ENCODE peak calls at places on chromosome 15, in five cellular contexts. D is choroid plexus epithelial cell, U is A549, F is BJ, S is mucosa of descending colon. O is an unnamed sample.

GRCh38 chr15:58795825-58796224 is 24.7 kb downstream of the MINDY2 start:
- DNase-seq in D (no peak), U (no peak), F (no peak), S (no peak), O (no peak)

GRCh38 chr15:56365075-56365711 is at the start of gene TEX9:
- DNase-seq in D (peak), U (peak), F (peak), S (peak), O (peak)

GRCh38 chr15:73022156-73022555 is 30.1 kb upstream of the NEO1 start:
- DNase-seq in D (peak), U (no peak), F (no peak), S (no peak), O (no peak)

GRCh38 chr15:91853968-91854943 is 748 bp downstream of the SLCO3A1 start:
- DNase-seq in D (no peak), U (peak), F (no peak), S (peak), O (no peak)

GRCh38 chr15:76330281-76330680 is 6.3 kb upstream of the ISL2 start:
- DNase-seq in D (peak), U (peak), F (no peak), S (no peak), O (no peak)

GRCh38 chr15:71230303-71230702 is 115.0 kb downstream of the THSD4 start:
- DNase-seq in D (no peak), U (no peak), F (no peak), S (no peak), O (no peak)

GRCh38 chr15:99283739-99284138 is 32.5 kb downstream of the LRRC28 start:
- DNase-seq in D (no peak), U (no peak), F (no peak), S (no peak), O (no peak)

GRCh38 chr15:53251523-53251922 is 461.4 kb upstream of the ONECUT1 start:
- DNase-seq in D (no peak), U (no peak), F (no peak), S (no peak), O (no peak)

GRCh38 chr15:70490838-70491155 is 272.6 kb downstream of the UACA start:
- DNase-seq in D (no peak), U (no peak), F (no peak), S (no peak), O (no peak)

GRCh38 chr15:67943961-67944674 is 104.3 kb upstream of the RNU6-1 start:
- DNase-seq in D (no peak), U (no peak), F (no peak), S (peak), O (no peak)

GRCh38 chr15:40052604-40053003 is 13.6 kb upstream of the SRP14 start:
- DNase-seq in D (no peak), U (no peak), F (no peak), S (peak), O (no peak)

GRCh38 chr15:85014932-85015331 is 33.3 kb downstream of the PDE8A start:
- DNase-seq in D (no peak), U (no peak), F (no peak), S (no peak), O (no peak)

GRCh38 chr15:67077641-67078215 is 12.3 kb downstream of the SMAD3 start:
- DNase-seq in D (no peak), U (no peak), F (no peak), S (no peak), O (no peak)

GRCh38 chr15:83290236-83290635 is 5.8 kb upstream of the BNC1 start:
- DNase-seq in D (no peak), U (no peak), F (no peak), S (no peak), O (no peak)

GRCh38 chr15:101528108-101528916 is 38.8 kb upstream of the PCSK6 start:
- DNase-seq in D (peak), U (peak), F (no peak), S (peak), O (no peak)

GRCh38 chr15:73697033-73697467 is 12.9 kb downstream of the CD276 start:
- DNase-seq in D (peak), U (no peak), F (no peak), S (peak), O (no peak)

GRCh38 chr15:48720646-48721045 is 75.1 kb upstream of the FBN1 start:
- DNase-seq in D (peak), U (no peak), F (no peak), S (no peak), O (no peak)

GRCh38 chr15:101532865-101533264 is 43.4 kb upstream of the PCSK6 start:
- DNase-seq in D (no peak), U (no peak), F (no peak), S (no peak), O (no peak)

GRCh38 chr15:81747477-81747876 is 298.3 kb downstream of the MEX3B start:
- DNase-seq in D (no peak), U (no peak), F (no peak), S (no peak), O (no peak)

GRCh38 chr15:77421370-77421700 is 647 bp downstream of the HMG20A start:
- DNase-seq in D (peak), U (peak), F (no peak), S (no peak), O (no peak)

GRCh38 chr15:77031376-77032050 is 36.6 kb downstream of the PSTPIP1 start:
- DNase-seq in D (peak), U (no peak), F (no peak), S (peak), O (no peak)

GRCh38 chr15:90686435-90687218 is 30.5 kb upstream of the BLM start:
- DNase-seq in D (no peak), U (no peak), F (no peak), S (no peak), O (no peak)
- TF ChIP-seq CTCF in D (no peak), U (no peak), F (no peak), S (no peak), O (no peak)

GRCh38 chr15:42065008-42065407 is 29.4 kb downstream of the PLA2G4D start:
- DNase-seq in D (no peak), U (no peak), F (no peak), S (no peak), O (no peak)

GRCh38 chr15:42062284-42062806 is 32.0 kb downstream of the PLA2G4D start:
- DNase-seq in D (no peak), U (no peak), F (no peak), S (no peak), O (no peak)

GRCh38 chr15:42064271-42064670 is 30.1 kb downstream of the PLA2G4D start:
- DNase-seq in D (no peak), U (no peak), F (no peak), S (no peak), O (no peak)

GRCh38 chr15:42065478-42065877 is 28.9 kb downstream of the PLA2G4D start:
- DNase-seq in D (no peak), U (no peak), F (no peak), S (no peak), O (no peak)

DNA sequence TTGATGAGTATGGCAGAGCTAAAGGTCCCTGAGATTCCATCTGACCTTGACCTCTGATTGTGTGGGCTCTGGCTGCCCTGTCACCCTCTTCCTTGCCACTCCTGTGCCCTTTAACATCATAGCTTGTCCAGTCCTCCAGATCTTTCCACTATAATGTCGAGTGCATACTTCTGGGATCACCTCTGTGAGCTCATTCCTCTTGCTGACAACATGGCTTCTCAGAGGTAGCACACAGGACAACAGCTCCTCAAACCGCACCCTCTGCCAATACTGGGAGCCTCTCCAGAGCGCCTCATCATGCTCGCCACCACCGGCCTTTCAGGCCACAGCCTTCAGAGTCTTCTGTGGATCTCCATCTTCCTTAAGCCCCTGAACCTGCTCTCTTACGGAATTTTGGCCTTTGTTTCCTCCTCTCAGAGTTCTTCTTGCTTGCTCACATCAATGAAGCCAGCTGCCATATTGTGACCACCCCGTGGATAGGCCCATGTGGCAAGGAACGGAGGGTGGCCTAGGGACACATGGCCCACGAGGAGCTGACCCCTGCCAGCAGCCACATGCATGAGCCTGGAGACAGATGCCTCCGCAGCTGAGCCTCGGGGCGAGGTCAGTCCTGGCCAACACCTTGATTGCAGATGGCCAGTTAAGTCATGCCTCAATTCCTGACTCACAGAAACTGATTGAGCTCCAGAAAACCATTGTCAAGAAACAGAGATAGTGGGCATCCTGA is 31.1 kb downstream of the PLA2G4D start:
- DNase-seq in D (no peak), U (no peak), F (no peak), S (no peak), O (no peak)
- TF ChIP-seq CTCF in D (no peak), U (no peak), F (no peak), S (no peak), O (no peak)

GRCh38 chr15:69141833-69142232 is 18.6 kb upstream of the GLCE start:
- DNase-seq in D (no peak), U (no peak), F (no peak), S (no peak), O (no peak)

GRCh38 chr15:69138963-69139362 is 21.5 kb upstream of the GLCE start:
- DNase-seq in D (no peak), U (no peak), F (no peak), S (no peak), O (no peak)

GRCh38 chr15:69143756-69144436 is 16.5 kb upstream of the GLCE start:
- DNase-seq in D (no peak), U (no peak), F (no peak), S (no peak), O (no peak)

GRCh38 chr15:69140306-69140705 is 20.1 kb upstream of the GLCE start:
- DNase-seq in D (no peak), U (no peak), F (no peak), S (no peak), O (no peak)

DNA sequence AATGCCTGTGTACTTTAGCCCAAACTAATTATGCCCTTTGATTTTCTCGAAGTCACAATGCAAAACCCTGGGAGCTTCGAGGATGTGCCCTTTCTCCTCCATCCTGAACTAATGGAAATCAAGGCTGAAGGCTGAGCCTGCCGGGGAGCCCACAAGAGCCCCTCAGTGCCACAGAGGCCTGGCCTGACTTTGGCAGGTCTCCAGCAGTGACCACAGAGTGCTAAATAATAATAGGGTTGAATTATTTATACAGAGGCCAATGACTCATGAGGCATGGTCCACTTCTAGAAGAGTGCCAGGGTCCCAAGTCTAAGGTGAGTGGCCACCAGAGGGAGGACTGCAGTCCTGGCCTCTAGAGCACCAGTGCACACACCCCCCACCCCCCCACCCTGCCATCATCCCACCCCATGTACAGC is 19.1 kb upstream of the GLCE start:
- DNase-seq in D (no peak), U (peak), F (no peak), S (no peak), O (no peak)
- TF ChIP-seq CTCF in D (no peak), U (no peak), F (no peak), S (no peak), O (no peak)

GRCh38 chr15:79431636-79432344 is at the start of gene MINAR1:
- DNase-seq in D (peak), U (peak), F (no peak), S (no peak), O (no peak)
- TF ChIP-seq CTCF in D (peak), U (peak), F (peak), S (no peak), O (peak)

DNA sequence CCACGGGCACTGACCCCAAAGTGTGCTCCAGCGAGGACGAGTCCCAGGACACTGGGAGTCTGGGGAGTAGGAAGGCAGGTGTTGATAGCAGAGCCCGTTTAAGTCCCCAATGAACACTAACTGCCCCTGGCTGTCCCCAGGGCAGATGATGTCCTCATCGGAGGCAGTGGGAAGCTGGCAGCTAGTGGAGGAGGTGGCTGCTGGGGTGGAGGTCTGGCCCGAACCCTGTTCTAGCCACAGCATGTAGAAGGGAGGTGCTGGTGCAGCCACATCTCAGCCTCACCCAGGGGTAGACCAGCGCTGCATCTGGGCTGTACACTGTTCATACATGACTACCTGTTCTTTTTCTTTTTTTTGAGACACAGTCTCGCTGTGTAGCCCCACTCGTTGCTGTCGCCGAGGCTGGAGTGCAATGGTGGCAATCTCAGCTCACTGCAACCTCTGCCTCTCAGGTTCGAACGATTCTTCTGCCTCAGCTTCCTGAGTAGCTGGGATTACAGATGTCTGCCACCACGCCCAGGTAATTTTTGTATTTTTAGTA is 51.8 kb downstream of the KLF13 start:
- DNase-seq in D (no peak), U (no peak), F (no peak), S (no peak), O (no peak)
- TF ChIP-seq CTCF in D (no peak), U (no peak), F (no peak), S (no peak), O (no peak)

GRCh38 chr15:64148581-64148980 is 3.0 kb upstream of the SNX22 start:
- DNase-seq in D (no peak), U (no peak), F (no peak), S (no peak), O (no peak)

GRCh38 chr15:64150236-64150578 is 1.3 kb upstream of the SNX22 start:
- DNase-seq in D (no peak), U (no peak), F (no peak), S (no peak), O (no peak)

GRCh38 chr15:64151727-64152506 is at the start of gene SNX22:
- DNase-seq in D (no peak), U (no peak), F (no peak), S (no peak), O (no peak)

GRCh38 chr15:64148168-64148567 is 3.4 kb upstream of the SNX22 start:
- DNase-seq in D (no peak), U (no peak), F (no peak), S (no peak), O (no peak)

DNA sequence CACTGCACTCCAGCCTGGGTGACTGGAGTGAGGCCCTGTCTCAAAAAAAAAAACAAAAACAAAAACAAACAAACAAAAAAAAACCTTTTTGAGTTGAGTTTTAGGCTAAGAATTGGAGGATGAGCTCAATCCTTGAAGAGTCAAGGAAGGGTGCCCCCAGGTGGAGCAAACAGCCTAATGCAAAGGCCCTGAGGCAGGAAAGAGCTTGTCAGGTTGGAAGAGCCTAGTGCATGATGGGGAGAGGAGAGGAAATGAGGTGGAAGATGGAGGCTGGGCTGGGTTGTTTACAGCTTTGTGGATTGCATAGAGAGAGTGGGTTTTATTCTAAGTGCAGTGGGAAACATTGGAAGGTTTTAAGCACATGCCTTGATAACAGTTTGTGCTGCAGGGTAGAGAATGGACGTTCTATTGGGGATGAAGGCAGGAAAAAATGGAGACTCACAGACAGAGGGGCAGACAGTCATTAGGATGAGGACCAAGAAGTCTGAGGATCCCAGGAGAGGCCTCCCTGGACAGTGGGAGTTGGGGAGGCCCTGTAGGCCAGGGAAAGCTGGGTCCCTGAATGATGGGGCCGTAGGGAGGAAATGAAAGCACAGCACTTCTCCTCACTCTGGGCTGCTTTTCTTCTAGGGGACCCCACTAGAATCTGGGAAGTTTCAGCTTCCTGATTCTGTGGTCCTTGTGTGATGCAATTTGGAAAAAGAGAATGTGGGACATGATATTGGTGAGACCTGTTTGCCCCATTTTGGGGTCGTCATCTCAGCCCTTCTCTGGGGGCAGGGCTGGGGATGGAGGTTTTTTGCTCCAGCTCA is 1.9 kb upstream of the SNX22 start:
- DNase-seq in D (no peak), U (peak), F (no peak), S (no peak), O (no peak)
- TF ChIP-seq CTCF in D (peak), U (peak), F (peak), S (no peak), O (peak)